ENCODE peak calls at places on chromosomes 6 and 20, in ten cellular contexts. I, W, Z, X, K, V, F, J, U and R are unnamed samples.

GRCh38 chr6:138387577-138388368 is 10.1 kb downstream of the SMIM28 start:
- DNase-seq in I (no peak), W (no peak), Z (no peak), X (no peak), K (no peak), V (no peak), F (peak; percentile 79), J (no peak), U (peak; percentile 62), R (no peak)

GRCh38 chr20:52001999-52002666 is 189.4 kb downstream of the ZFP64 start:
- DNase-seq in I (no peak), W (no peak), Z (no peak), X (no peak), K (no peak), V (no peak), F (no peak), J (no peak), U (peak; percentile 79), R (no peak)

GRCh38 chr20:5674176-5674660 is 76.0 kb upstream of the SHLD1 start:
- DNase-seq in I (peak; percentile 94), W (no peak), Z (no peak), X (no peak), K (no peak), V (no peak), F (no peak), J (peak; percentile 90), U (peak; percentile 97), R (peak; percentile 14)

GRCh38 chr20:35339007-35339406 is 46.8 kb upstream of the FAM83C start:
- DNase-seq in I (no peak), W (no peak), Z (no peak), X (no peak), K (peak; percentile 95), V (no peak), F (no peak), J (peak; percentile 73), U (peak; percentile 88), R (no peak)

GRCh38 chr6:15608406-15608805 is 54.4 kb downstream of the DTNBP1 start:
- DNase-seq in I (no peak), W (no peak), Z (no peak), X (peak; percentile 26), K (peak; percentile 43), V (no peak), F (no peak), J (peak; percentile 83), U (peak; percentile 81), R (no peak)

GRCh38 chr6:227074-227782 is 65.1 kb upstream of the DUSP22 start:
- DNase-seq in I (peak; percentile 95), W (peak; percentile 53), Z (no peak), X (no peak), K (no peak), V (peak; percentile 10), F (no peak), J (no peak), U (no peak), R (no peak)

GRCh38 chr20:15359056-15359455 is 1021.6 kb upstream of the FLRT3 start:
- DNase-seq in I (no peak), W (no peak), Z (no peak), X (no peak), K (no peak), V (no peak), F (no peak), J (peak; percentile 63), U (peak; percentile 87), R (no peak)

GRCh38 chr6:7008451-7008988 is 99.2 kb upstream of the RREB1 start:
- DNase-seq in I (no peak), W (no peak), Z (no peak), X (no peak), K (no peak), V (no peak), F (no peak), J (no peak), U (peak; percentile 69), R (no peak)

GRCh38 chr20:23228912-23229311 is 121.7 kb upstream of the NXT1 start:
- DNase-seq in I (no peak), W (no peak), Z (no peak), X (no peak), K (peak; percentile 94), V (no peak), F (no peak), J (peak; percentile 28), U (no peak), R (no peak)

GRCh38 chr20:5991623-5992441 is 41.4 kb downstream of the MCM8 start:
- DNase-seq in I (no peak), W (no peak), Z (no peak), X (no peak), K (no peak), V (no peak), F (no peak), J (no peak), U (peak; percentile 72), R (no peak)

GRCh38 chr6:167856999-167857660 is 30.4 kb downstream of the AFDN start:
- DNase-seq in I (peak; percentile 28), W (no peak), Z (no peak), X (no peak), K (peak; percentile 60), V (no peak), F (no peak), J (peak; percentile 68), U (no peak), R (no peak)

GRCh38 chr6:143747347-143747842 is 69.6 kb downstream of the PHACTR2 start:
- DNase-seq in I (no peak), W (no peak), Z (no peak), X (no peak), K (no peak), V (no peak), F (no peak), J (no peak), U (no peak), R (no peak)

GRCh38 chr6:168126566-168127383 is 47.8 kb upstream of the FRMD1 start:
- DNase-seq in I (no peak), W (peak; percentile 36), Z (no peak), X (no peak), K (no peak), V (peak; percentile 9), F (no peak), J (no peak), U (no peak), R (no peak)

GRCh38 chr20:14877616-14878015 is 540.2 kb upstream of the FLRT3 start:
- DNase-seq in I (no peak), W (no peak), Z (no peak), X (no peak), K (no peak), V (no peak), F (no peak), J (no peak), U (no peak), R (no peak)

GRCh38 chr6:96086745-96087144 is 71.0 kb downstream of the FUT9 start:
- DNase-seq in I (no peak), W (no peak), Z (no peak), X (no peak), K (no peak), V (no peak), F (no peak), J (no peak), U (no peak), R (no peak)

DNA sequence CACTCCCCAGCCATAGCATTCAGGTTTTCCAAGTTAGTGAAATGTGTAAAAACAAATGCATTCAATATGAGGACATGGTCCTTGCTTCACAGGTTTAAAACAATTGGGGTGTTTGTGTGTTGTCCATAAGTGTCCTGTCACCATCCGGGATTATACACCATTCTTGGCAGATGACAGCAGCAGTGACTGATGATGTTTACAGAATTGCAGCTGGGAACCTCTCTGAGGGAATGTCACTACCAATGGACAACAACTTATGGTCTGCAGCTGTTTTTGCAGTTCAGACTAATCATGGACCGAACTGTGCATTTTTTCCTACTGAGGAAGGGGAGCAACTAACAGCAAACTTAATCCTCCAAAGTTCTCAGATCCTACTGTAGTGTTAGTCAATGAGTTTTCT is 26.0 kb downstream of the FAM229B start:
- DNase-seq in I (no peak), W (no peak), Z (no peak), X (no peak), K (peak; percentile 39), V (no peak), F (no peak), J (no peak), U (no peak), R (no peak)
- H3K4me1 ChIP-seq in I (no peaks in the 10 kb centered on the region), W (no peaks in the 10 kb centered on the region), Z (no peaks in the 10 kb centered on the region), X (peaks cover 5% of the 10 kb centered on the region), K (no peaks in the 10 kb centered on the region), V (no peaks in the 10 kb centered on the region), F (no peaks in the 10 kb centered on the region), J (peaks cover 4% of the 10 kb centered on the region), U (peaks cover 14% of the 10 kb centered on the region), R (no peaks in the 10 kb centered on the region)

GRCh38 chr20:41078329-41078728 is 49.7 kb downstream of the TOP1 start:
- DNase-seq in I (peak; percentile 21), W (no peak), Z (no peak), X (peak; percentile 32), K (peak; percentile 70), V (no peak), F (peak; percentile 38), J (peak; percentile 27), U (peak; percentile 71), R (no peak)
- TF ChIP-seq CTCF in I (peak; percentile 20), W (peak; percentile 39), Z (no peak), X (peak; percentile 57), K (peak; percentile 58), V (peak; percentile 57), F (peak; percentile 59), J (peak; percentile 30), U (peak; percentile 73), R (no peak)

DNA sequence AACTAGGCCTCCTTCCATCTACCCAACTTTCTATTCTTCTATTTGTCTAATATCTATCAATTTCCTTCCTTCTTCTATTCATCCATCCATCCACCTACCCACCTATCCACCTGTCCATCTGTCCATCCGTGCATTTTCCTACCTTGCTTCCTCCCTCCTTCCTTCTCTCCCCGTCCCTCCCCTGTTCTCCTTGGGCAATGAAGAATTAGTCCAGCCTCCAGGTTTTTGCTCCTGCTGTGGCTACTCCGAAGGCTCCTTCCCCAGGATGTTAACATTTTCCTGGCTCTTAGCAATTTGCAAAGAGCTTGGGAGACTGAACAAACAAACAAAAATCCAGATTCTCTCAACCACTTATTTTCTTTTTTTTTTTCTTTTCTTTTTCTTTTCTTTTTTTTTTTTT is 81.6 kb downstream of the KCNB1 start:
- DNase-seq in I (no peak), W (no peak), Z (no peak), X (peak; percentile 54), K (peak; percentile 50), V (no peak), F (no peak), J (no peak), U (no peak), R (no peak)
- H3K4me1 ChIP-seq in I (no peaks in the 10 kb centered on the region), W (no peaks in the 10 kb centered on the region), Z (no peaks in the 10 kb centered on the region), X (peaks cover 19% of the 10 kb centered on the region), K (no peaks in the 10 kb centered on the region), V (no peaks in the 10 kb centered on the region), F (no peaks in the 10 kb centered on the region), J (peaks cover 5% of the 10 kb centered on the region), U (no peaks in the 10 kb centered on the region), R (no peaks in the 10 kb centered on the region)

DNA sequence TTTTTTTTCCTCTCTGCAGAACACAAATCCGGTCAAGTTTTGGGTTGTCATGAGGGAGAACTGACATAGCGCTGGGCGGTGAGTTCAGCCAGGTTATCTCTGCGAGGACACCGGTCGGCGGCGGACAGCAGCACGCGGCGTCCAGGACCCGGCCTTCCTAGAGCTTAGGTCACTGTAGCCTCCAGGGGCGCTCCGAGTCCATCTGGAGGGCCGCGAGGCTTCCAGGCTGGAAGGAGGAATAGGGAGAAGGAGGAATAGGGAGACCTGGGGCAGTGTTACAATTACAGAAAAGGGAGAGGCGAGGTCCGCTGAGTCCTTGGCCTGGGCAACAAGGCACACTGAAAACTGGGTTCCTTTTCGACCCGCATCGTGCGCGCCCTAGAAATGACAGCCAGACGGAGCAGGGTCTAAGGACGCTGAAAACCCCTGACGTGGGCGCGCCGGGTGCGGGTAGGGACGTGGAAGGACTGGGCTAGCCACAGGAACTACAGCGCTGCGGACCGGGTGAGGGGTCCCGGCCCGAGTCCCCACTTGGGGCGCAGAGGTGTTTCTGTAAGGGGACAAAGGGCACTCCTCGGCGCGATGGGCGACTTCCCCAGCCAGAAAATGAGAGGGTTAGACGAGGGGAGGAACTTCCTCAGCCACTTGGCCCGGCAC is 536 bp upstream of the FNDC1 start:
- DNase-seq in I (no peak), W (no peak), Z (no peak), X (peak; percentile 17), K (peak; percentile 49), V (no peak), F (no peak), J (no peak), U (no peak), R (no peak)
- TF ChIP-seq CTCF in I (no peak), W (no peak), Z (no peak), X (no peak), K (peak; percentile 39), V (no peak), F (no peak), J (no peak), U (no peak), R (no peak)